ENCODE peak calls at places on chromosomes 11 and 22, in seven cellular contexts. G is AG04450, T is heart right ventricle, I is uterus, O is RPMI8226, V is naive B cell, E is M059J. W is an unnamed sample.

GRCh38 chr11:290621-291231 is 1.8 kb downstream of the PGGHG start:
- DNase-seq in G (no peak), T (no peak), I (no peak), O (no peak), V (no peak), E (no peak), W (no peak)

GRCh38 chr22:40898850-40899357 is 37.0 kb upstream of the DNAJB7 start:
- DNase-seq in G (peak; percentile 27), T (no peak), I (no peak), O (peak; percentile 76), V (peak; percentile 25), E (peak; percentile 63), W (no peak)

GRCh38 chr11:57513911-57514537 is 1.5 kb downstream of the SLC43A1 start:
- DNase-seq in G (no peak), T (peak; percentile 25), I (peak; percentile 40), O (peak; percentile 55), V (no peak), E (peak; percentile 55), W (peak; percentile 45)

GRCh38 chr22:36922097-36922608 is 8.7 kb downstream of the CSF2RB start:
- DNase-seq in G (no peak), T (no peak), I (no peak), O (no peak), V (no peak), E (no peak), W (no peak)

GRCh38 chr11:10828407-10828806 is 19.7 kb upstream of the EIF4G2 start:
- DNase-seq in G (no peak), T (no peak), I (no peak), O (no peak), V (no peak), E (no peak), W (no peak)

GRCh38 chr11:118128821-118129474 is 23.7 kb downstream of the SCN4B start:
- DNase-seq in G (no peak), T (no peak), I (no peak), O (peak; percentile 30), V (no peak), E (no peak), W (no peak)

GRCh38 chr11:118570787-118571186 is 1.4 kb upstream of the ARCN1 start:
- DNase-seq in G (no peak), T (no peak), I (no peak), O (no peak), V (no peak), E (no peak), W (no peak)

GRCh38 chr11:43969543-43969942 is 27.1 kb downstream of the C11orf96 start:
- DNase-seq in G (no peak), T (peak; percentile 41), I (no peak), O (peak; percentile 72), V (no peak), E (peak; percentile 32), W (peak; percentile 23)

GRCh38 chr22:23850136-23850611 is 7.5 kb upstream of the SLC2A11 start:
- DNase-seq in G (no peak), T (no peak), I (no peak), O (no peak), V (no peak), E (no peak), W (no peak)

GRCh38 chr11:78156081-78156844 is 16.8 kb upstream of the ALG8 start:
- DNase-seq in G (no peak), T (no peak), I (no peak), O (no peak), V (no peak), E (no peak), W (no peak)

GRCh38 chr11:112785104-112785503 is 176.1 kb upstream of the NCAM1 start:
- DNase-seq in G (no peak), T (no peak), I (no peak), O (no peak), V (no peak), E (peak; percentile 45), W (no peak)

GRCh38 chr11:96152623-96153022 is 190.4 kb downstream of the MAML2 start:
- DNase-seq in G (no peak), T (no peak), I (no peak), O (no peak), V (no peak), E (no peak), W (no peak)

GRCh38 chr22:24189249-24190158 is 8.2 kb downstream of the SUSD2 start:
- DNase-seq in G (peak; percentile 26), T (peak; percentile 73), I (peak; percentile 81), O (peak; percentile 74), V (no peak), E (peak; percentile 50), W (peak; percentile 74)

GRCh38 chr11:62337682-62338181 is 484 bp downstream of the ASRGL1 start:
- DNase-seq in G (no peak), T (peak; percentile 7), I (peak; percentile 17), O (peak; percentile 31), V (no peak), E (peak; percentile 40), W (no peak)

GRCh38 chr22:19891350-19892248 is 36.9 kb upstream of the GNB1L start:
- DNase-seq in G (peak; percentile 59), T (no peak), I (peak; percentile 35), O (no peak), V (peak; percentile 35), E (peak; percentile 84), W (no peak)

GRCh38 chr11:133945087-133945974 is 11.4 kb downstream of the IGSF9B start:
- DNase-seq in G (no peak), T (peak; percentile 78), I (peak; percentile 72), O (no peak), V (no peak), E (no peak), W (peak; percentile 15)

GRCh38 chr11:67022341-67022933 is 497 bp upstream of the SYT12 start:
- DNase-seq in G (peak; percentile 15), T (peak; percentile 27), I (peak; percentile 42), O (no peak), V (no peak), E (peak; percentile 86), W (peak; percentile 79)

GRCh38 chr11:31240340-31240904 is 129.1 kb downstream of the DCDC1 start:
- DNase-seq in G (peak; percentile 1), T (peak; percentile 9), I (no peak), O (peak; percentile 17), V (no peak), E (peak; percentile 53), W (peak; percentile 10)